ENCODE peak calls at places on chromosomes 13 and 19, in six cellular contexts. Y, A, O, H, L and W are unnamed samples.

GRCh38 chr13:97352815-97353214 is 81.2 kb upstream of the RAP2A start:
- DNase-seq in Y (no peak), A (no peak), O (no peak), H (no peak), L (no peak), W (no peak)

GRCh38 chr13:28497143-28497876 is 2.4 kb upstream of the FLT1 start:
- DNase-seq in Y (no peak), A (no peak), O (no peak), H (no peak), L (no peak), W (no peak)

GRCh38 chr13:72514141-72514540 is 213.3 kb downstream of the MZT1 start:
- DNase-seq in Y (no peak), A (no peak), O (no peak), H (no peak), L (no peak), W (peak; percentile 38)

GRCh38 chr19:29449371-29449770 is 76.4 kb upstream of the VSTM2B start:
- DNase-seq in Y (no peak), A (peak; percentile 9), O (no peak), H (no peak), L (no peak), W (no peak)

GRCh38 chr13:21849323-21849722 is 178.4 kb downstream of the FGF9 start:
- DNase-seq in Y (peak; percentile 51), A (peak; percentile 43), O (peak; percentile 11), H (no peak), L (no peak), W (peak; percentile 44)

GRCh38 chr13:111958612-111959395 is 108.1 kb upstream of the SOX1 start:
- DNase-seq in Y (no peak), A (no peak), O (no peak), H (no peak), L (no peak), W (no peak)

GRCh38 chr19:54158812-54159351 is 639 bp downstream of the LENG1 start:
- DNase-seq in Y (no peak), A (peak; percentile 58), O (peak; percentile 46), H (no peak), L (peak; percentile 23), W (no peak)

GRCh38 chr19:6011206-6011605 is 33.3 kb upstream of the RANBP3 start:
- DNase-seq in Y (no peak), A (no peak), O (no peak), H (no peak), L (no peak), W (no peak)

GRCh38 chr19:15977193-15977592 is 28.4 kb downstream of the OR10H4 start:
- DNase-seq in Y (no peak), A (no peak), O (no peak), H (no peak), L (no peak), W (no peak)